ENCODE peak calls at places on chromosomes 13 and 19, in six cellular contexts. One of them, this sample, is unnamed.

GRCh38 chr13:51518847-51519246 is 65.4 kb upstream of the WDFY2 start:
- DNase-seq in stimulated activated CD8-positive, alpha-beta memory T cell treated with anti-CD3 and anti-CD28 coated beads, Interleukin-12 subunit alpha, Interleukin-12 subunit beta, amount 100 ng/mL, for 4 hours: no peak
- DNase-seq in NCI-H2029: no peak
- DNase-seq in ELF-1: no peak
- DNase-seq in GM13976: no peak
- DNase-seq in stimulated activated CD4-positive, alpha-beta T cell treated with anti-CD3 and anti-CD28 coated beads, Interleukin-15, amount 100 ng/mL, for 1 hour: no peak
- DNase-seq in this sample: no peak

GRCh38 chr13:112071902-112072530 is 5.1 kb downstream of the SOX1 start:
- DNase-seq in GM13976: no peak
- DNase-seq in stimulated activated CD4-positive, alpha-beta T cell treated with anti-CD3 and anti-CD28 coated beads, Interleukin-15, amount 100 ng/mL, for 1 hour: no peak
- DNase-seq in stimulated activated CD8-positive, alpha-beta memory T cell treated with anti-CD3 and anti-CD28 coated beads, Interleukin-12 subunit alpha, Interleukin-12 subunit beta, amount 100 ng/mL, for 4 hours: no peak
- DNase-seq in ELF-1: no peak
- DNase-seq in NCI-H2029: no peak
- DNase-seq in this sample: no peak

GRCh38 chr19:49938662-49939061 is 9.4 kb upstream of the NUP62 start:
- DNase-seq in stimulated activated CD4-positive, alpha-beta T cell treated with anti-CD3 and anti-CD28 coated beads, Interleukin-15, amount 100 ng/mL, for 1 hour: no peak
- DNase-seq in NCI-H2029: no peak
- DNase-seq in GM13976: no peak
- DNase-seq in stimulated activated CD8-positive, alpha-beta memory T cell treated with anti-CD3 and anti-CD28 coated beads, Interleukin-12 subunit alpha, Interleukin-12 subunit beta, amount 100 ng/mL, for 4 hours: no peak
- DNase-seq in ELF-1: no peak
- DNase-seq in this sample: no peak

GRCh38 chr13:113406321-113407102 is 42.6 kb upstream of the GRTP1 start:
- DNase-seq in GM13976: no peak
- DNase-seq in stimulated activated CD8-positive, alpha-beta memory T cell treated with anti-CD3 and anti-CD28 coated beads, Interleukin-12 subunit alpha, Interleukin-12 subunit beta, amount 100 ng/mL, for 4 hours: no peak
- DNase-seq in stimulated activated CD4-positive, alpha-beta T cell treated with anti-CD3 and anti-CD28 coated beads, Interleukin-15, amount 100 ng/mL, for 1 hour: no peak
- DNase-seq in ELF-1: no peak
- DNase-seq in NCI-H2029: no peak
- DNase-seq in this sample: no peak

GRCh38 chr13:23627419-23627818 is 57.2 kb downstream of the TNFRSF19 start:
- DNase-seq in GM13976: no peak
- DNase-seq in stimulated activated CD8-positive, alpha-beta memory T cell treated with anti-CD3 and anti-CD28 coated beads, Interleukin-12 subunit alpha, Interleukin-12 subunit beta, amount 100 ng/mL, for 4 hours: no peak
- DNase-seq in NCI-H2029: no peak
- DNase-seq in stimulated activated CD4-positive, alpha-beta T cell treated with anti-CD3 and anti-CD28 coated beads, Interleukin-15, amount 100 ng/mL, for 1 hour: no peak
- DNase-seq in ELF-1: no peak
- DNase-seq in this sample: no peak

GRCh38 chr13:26529441-26529840 is 28.0 kb upstream of the WASF3 start:
- DNase-seq in GM13976: peak
- DNase-seq in NCI-H2029: no peak
- DNase-seq in ELF-1: peak
- DNase-seq in stimulated activated CD8-positive, alpha-beta memory T cell treated with anti-CD3 and anti-CD28 coated beads, Interleukin-12 subunit alpha, Interleukin-12 subunit beta, amount 100 ng/mL, for 4 hours: no peak
- DNase-seq in stimulated activated CD4-positive, alpha-beta T cell treated with anti-CD3 and anti-CD28 coated beads, Interleukin-15, amount 100 ng/mL, for 1 hour: no peak
- DNase-seq in this sample: no peak

GRCh38 chr13:27657724-27658123 is 36.0 kb downstream of the POLR1D start:
- DNase-seq in ELF-1: no peak
- DNase-seq in stimulated activated CD4-positive, alpha-beta T cell treated with anti-CD3 and anti-CD28 coated beads, Interleukin-15, amount 100 ng/mL, for 1 hour: no peak
- DNase-seq in stimulated activated CD8-positive, alpha-beta memory T cell treated with anti-CD3 and anti-CD28 coated beads, Interleukin-12 subunit alpha, Interleukin-12 subunit beta, amount 100 ng/mL, for 4 hours: no peak
- DNase-seq in NCI-H2029: no peak
- DNase-seq in GM13976: no peak
- DNase-seq in this sample: no peak

GRCh38 chr13:31982540-31982939 is 49.0 kb upstream of the FRY start:
- DNase-seq in stimulated activated CD8-positive, alpha-beta memory T cell treated with anti-CD3 and anti-CD28 coated beads, Interleukin-12 subunit alpha, Interleukin-12 subunit beta, amount 100 ng/mL, for 4 hours: no peak
- DNase-seq in NCI-H2029: peak
- DNase-seq in stimulated activated CD4-positive, alpha-beta T cell treated with anti-CD3 and anti-CD28 coated beads, Interleukin-15, amount 100 ng/mL, for 1 hour: no peak
- DNase-seq in GM13976: no peak
- DNase-seq in ELF-1: no peak
- DNase-seq in this sample: no peak

GRCh38 chr13:57624565-57625435 is 6.7 kb upstream of the PCDH17 start:
- DNase-seq in stimulated activated CD8-positive, alpha-beta memory T cell treated with anti-CD3 and anti-CD28 coated beads, Interleukin-12 subunit alpha, Interleukin-12 subunit beta, amount 100 ng/mL, for 4 hours: no peak
- DNase-seq in GM13976: peak
- DNase-seq in NCI-H2029: no peak
- DNase-seq in stimulated activated CD4-positive, alpha-beta T cell treated with anti-CD3 and anti-CD28 coated beads, Interleukin-15, amount 100 ng/mL, for 1 hour: no peak
- DNase-seq in ELF-1: peak
- DNase-seq in this sample: no peak

GRCh38 chr19:38919837-38920528 is 8.0 kb upstream of the CCER2 start:
- DNase-seq in GM13976: no peak
- DNase-seq in ELF-1: no peak
- DNase-seq in stimulated activated CD4-positive, alpha-beta T cell treated with anti-CD3 and anti-CD28 coated beads, Interleukin-15, amount 100 ng/mL, for 1 hour: no peak
- DNase-seq in stimulated activated CD8-positive, alpha-beta memory T cell treated with anti-CD3 and anti-CD28 coated beads, Interleukin-12 subunit alpha, Interleukin-12 subunit beta, amount 100 ng/mL, for 4 hours: no peak
- DNase-seq in NCI-H2029: no peak
- DNase-seq in this sample: no peak

GRCh38 chr13:41327994-41328778 is 17.1 kb downstream of the NAA16 start:
- DNase-seq in GM13976: no peak
- DNase-seq in stimulated activated CD4-positive, alpha-beta T cell treated with anti-CD3 and anti-CD28 coated beads, Interleukin-15, amount 100 ng/mL, for 1 hour: no peak
- DNase-seq in NCI-H2029: no peak
- DNase-seq in ELF-1: no peak
- DNase-seq in stimulated activated CD8-positive, alpha-beta memory T cell treated with anti-CD3 and anti-CD28 coated beads, Interleukin-12 subunit alpha, Interleukin-12 subunit beta, amount 100 ng/mL, for 4 hours: no peak
- DNase-seq in this sample: no peak

GRCh38 chr19:9865732-9866627 is 30.9 kb downstream of the PIN1 start:
- DNase-seq in stimulated activated CD8-positive, alpha-beta memory T cell treated with anti-CD3 and anti-CD28 coated beads, Interleukin-12 subunit alpha, Interleukin-12 subunit beta, amount 100 ng/mL, for 4 hours: no peak
- DNase-seq in stimulated activated CD4-positive, alpha-beta T cell treated with anti-CD3 and anti-CD28 coated beads, Interleukin-15, amount 100 ng/mL, for 1 hour: no peak
- DNase-seq in NCI-H2029: no peak
- DNase-seq in ELF-1: peak
- DNase-seq in GM13976: no peak
- DNase-seq in this sample: peak

GRCh38 chr19:53132231-53132991 is at the start of gene ZNF415:
- DNase-seq in ELF-1: peak
- DNase-seq in NCI-H2029: no peak
- DNase-seq in stimulated activated CD4-positive, alpha-beta T cell treated with anti-CD3 and anti-CD28 coated beads, Interleukin-15, amount 100 ng/mL, for 1 hour: no peak
- DNase-seq in stimulated activated CD8-positive, alpha-beta memory T cell treated with anti-CD3 and anti-CD28 coated beads, Interleukin-12 subunit alpha, Interleukin-12 subunit beta, amount 100 ng/mL, for 4 hours: peak
- DNase-seq in GM13976: peak
- DNase-seq in this sample: no peak

GRCh38 chr19:49120868-49121267 is 1.5 kb downstream of the PPFIA3 start:
- DNase-seq in stimulated activated CD4-positive, alpha-beta T cell treated with anti-CD3 and anti-CD28 coated beads, Interleukin-15, amount 100 ng/mL, for 1 hour: no peak
- DNase-seq in ELF-1: no peak
- DNase-seq in stimulated activated CD8-positive, alpha-beta memory T cell treated with anti-CD3 and anti-CD28 coated beads, Interleukin-12 subunit alpha, Interleukin-12 subunit beta, amount 100 ng/mL, for 4 hours: no peak
- DNase-seq in NCI-H2029: no peak
- DNase-seq in GM13976: no peak
- DNase-seq in this sample: no peak

GRCh38 chr19:6779204-6779603 is 6.7 kb downstream of the VAV1 start:
- DNase-seq in GM13976: no peak
- DNase-seq in stimulated activated CD8-positive, alpha-beta memory T cell treated with anti-CD3 and anti-CD28 coated beads, Interleukin-12 subunit alpha, Interleukin-12 subunit beta, amount 100 ng/mL, for 4 hours: no peak
- DNase-seq in stimulated activated CD4-positive, alpha-beta T cell treated with anti-CD3 and anti-CD28 coated beads, Interleukin-15, amount 100 ng/mL, for 1 hour: no peak
- DNase-seq in ELF-1: no peak
- DNase-seq in NCI-H2029: no peak
- DNase-seq in this sample: no peak

GRCh38 chr19:13843104-13843921 is 33.6 kb upstream of the NANOS3 start:
- DNase-seq in stimulated activated CD4-positive, alpha-beta T cell treated with anti-CD3 and anti-CD28 coated beads, Interleukin-15, amount 100 ng/mL, for 1 hour: no peak
- DNase-seq in ELF-1: peak
- DNase-seq in stimulated activated CD8-positive, alpha-beta memory T cell treated with anti-CD3 and anti-CD28 coated beads, Interleukin-12 subunit alpha, Interleukin-12 subunit beta, amount 100 ng/mL, for 4 hours: no peak
- DNase-seq in GM13976: no peak
- DNase-seq in NCI-H2029: no peak
- DNase-seq in this sample: no peak

GRCh38 chr19:52102163-52102562 is 6.6 kb upstream of the ZNF841 start:
- DNase-seq in stimulated activated CD8-positive, alpha-beta memory T cell treated with anti-CD3 and anti-CD28 coated beads, Interleukin-12 subunit alpha, Interleukin-12 subunit beta, amount 100 ng/mL, for 4 hours: no peak
- DNase-seq in stimulated activated CD4-positive, alpha-beta T cell treated with anti-CD3 and anti-CD28 coated beads, Interleukin-15, amount 100 ng/mL, for 1 hour: no peak
- DNase-seq in GM13976: no peak
- DNase-seq in ELF-1: no peak
- DNase-seq in NCI-H2029: no peak
- DNase-seq in this sample: no peak

GRCh38 chr13:59269476-59269875 is 894.3 kb downstream of the DIAPH3 start:
- DNase-seq in stimulated activated CD8-positive, alpha-beta memory T cell treated with anti-CD3 and anti-CD28 coated beads, Interleukin-12 subunit alpha, Interleukin-12 subunit beta, amount 100 ng/mL, for 4 hours: no peak
- DNase-seq in stimulated activated CD4-positive, alpha-beta T cell treated with anti-CD3 and anti-CD28 coated beads, Interleukin-15, amount 100 ng/mL, for 1 hour: no peak
- DNase-seq in GM13976: no peak
- DNase-seq in NCI-H2029: no peak
- DNase-seq in ELF-1: peak
- DNase-seq in this sample: no peak

GRCh38 chr19:7917292-7918061 is 2.7 kb upstream of the SNAPC2 start:
- DNase-seq in stimulated activated CD4-positive, alpha-beta T cell treated with anti-CD3 and anti-CD28 coated beads, Interleukin-15, amount 100 ng/mL, for 1 hour: no peak
- DNase-seq in NCI-H2029: no peak
- DNase-seq in ELF-1: peak
- DNase-seq in stimulated activated CD8-positive, alpha-beta memory T cell treated with anti-CD3 and anti-CD28 coated beads, Interleukin-12 subunit alpha, Interleukin-12 subunit beta, amount 100 ng/mL, for 4 hours: peak
- DNase-seq in GM13976: peak
- DNase-seq in this sample: no peak

GRCh38 chr19:20662421-20663105 is 1.2 kb upstream of the ZNF626 start:
- DNase-seq in ELF-1: peak
- DNase-seq in stimulated activated CD8-positive, alpha-beta memory T cell treated with anti-CD3 and anti-CD28 coated beads, Interleukin-12 subunit alpha, Interleukin-12 subunit beta, amount 100 ng/mL, for 4 hours: no peak
- DNase-seq in NCI-H2029: peak
- DNase-seq in GM13976: no peak
- DNase-seq in stimulated activated CD4-positive, alpha-beta T cell treated with anti-CD3 and anti-CD28 coated beads, Interleukin-15, amount 100 ng/mL, for 1 hour: no peak
- DNase-seq in this sample: no peak

GRCh38 chr19:42153606-42154405 is 21.6 kb upstream of the POU2F2 start:
- DNase-seq in NCI-H2029: no peak
- DNase-seq in stimulated activated CD8-positive, alpha-beta memory T cell treated with anti-CD3 and anti-CD28 coated beads, Interleukin-12 subunit alpha, Interleukin-12 subunit beta, amount 100 ng/mL, for 4 hours: no peak
- DNase-seq in ELF-1: no peak
- DNase-seq in stimulated activated CD4-positive, alpha-beta T cell treated with anti-CD3 and anti-CD28 coated beads, Interleukin-15, amount 100 ng/mL, for 1 hour: no peak
- DNase-seq in GM13976: no peak
- DNase-seq in this sample: peak

GRCh38 chr13:113545455-113545930 is 39.1 kb upstream of the TFDP1 start:
- DNase-seq in stimulated activated CD8-positive, alpha-beta memory T cell treated with anti-CD3 and anti-CD28 coated beads, Interleukin-12 subunit alpha, Interleukin-12 subunit beta, amount 100 ng/mL, for 4 hours: no peak
- DNase-seq in GM13976: no peak
- DNase-seq in ELF-1: peak
- DNase-seq in NCI-H2029: no peak
- DNase-seq in stimulated activated CD4-positive, alpha-beta T cell treated with anti-CD3 and anti-CD28 coated beads, Interleukin-15, amount 100 ng/mL, for 1 hour: no peak
- DNase-seq in this sample: no peak

GRCh38 chr19:39415111-39416046 is 2.9 kb downstream of the PLEKHG2 start:
- DNase-seq in NCI-H2029: no peak
- DNase-seq in stimulated activated CD4-positive, alpha-beta T cell treated with anti-CD3 and anti-CD28 coated beads, Interleukin-15, amount 100 ng/mL, for 1 hour: no peak
- DNase-seq in ELF-1: no peak
- DNase-seq in stimulated activated CD8-positive, alpha-beta memory T cell treated with anti-CD3 and anti-CD28 coated beads, Interleukin-12 subunit alpha, Interleukin-12 subunit beta, amount 100 ng/mL, for 4 hours: no peak
- DNase-seq in GM13976: peak
- DNase-seq in this sample: no peak

GRCh38 chr13:51451467-51452390 is 1.1 kb downstream of the INTS6 start:
- DNase-seq in stimulated activated CD8-positive, alpha-beta memory T cell treated with anti-CD3 and anti-CD28 coated beads, Interleukin-12 subunit alpha, Interleukin-12 subunit beta, amount 100 ng/mL, for 4 hours: peak
- DNase-seq in ELF-1: peak
- DNase-seq in NCI-H2029: peak
- DNase-seq in stimulated activated CD4-positive, alpha-beta T cell treated with anti-CD3 and anti-CD28 coated beads, Interleukin-15, amount 100 ng/mL, for 1 hour: peak
- DNase-seq in GM13976: peak
- DNase-seq in this sample: no peak

GRCh38 chr13:67574320-67575233 is 344.4 kb upstream of the PCDH9 start:
- DNase-seq in NCI-H2029: no peak
- DNase-seq in GM13976: no peak
- DNase-seq in stimulated activated CD8-positive, alpha-beta memory T cell treated with anti-CD3 and anti-CD28 coated beads, Interleukin-12 subunit alpha, Interleukin-12 subunit beta, amount 100 ng/mL, for 4 hours: no peak
- DNase-seq in stimulated activated CD4-positive, alpha-beta T cell treated with anti-CD3 and anti-CD28 coated beads, Interleukin-15, amount 100 ng/mL, for 1 hour: no peak
- DNase-seq in ELF-1: no peak
- DNase-seq in this sample: no peak

GRCh38 chr19:24054044-24054935 is 32.7 kb upstream of the ZNF254 start:
- DNase-seq in NCI-H2029: no peak
- DNase-seq in stimulated activated CD4-positive, alpha-beta T cell treated with anti-CD3 and anti-CD28 coated beads, Interleukin-15, amount 100 ng/mL, for 1 hour: no peak
- DNase-seq in ELF-1: no peak
- DNase-seq in stimulated activated CD8-positive, alpha-beta memory T cell treated with anti-CD3 and anti-CD28 coated beads, Interleukin-12 subunit alpha, Interleukin-12 subunit beta, amount 100 ng/mL, for 4 hours: no peak
- DNase-seq in GM13976: no peak
- DNase-seq in this sample: no peak

GRCh38 chr13:51894239-51894638 is 32.5 kb downstream of the CCDC70 start:
- DNase-seq in ELF-1: peak
- DNase-seq in stimulated activated CD4-positive, alpha-beta T cell treated with anti-CD3 and anti-CD28 coated beads, Interleukin-15, amount 100 ng/mL, for 1 hour: no peak
- DNase-seq in stimulated activated CD8-positive, alpha-beta memory T cell treated with anti-CD3 and anti-CD28 coated beads, Interleukin-12 subunit alpha, Interleukin-12 subunit beta, amount 100 ng/mL, for 4 hours: no peak
- DNase-seq in GM13976: no peak
- DNase-seq in NCI-H2029: no peak
- DNase-seq in this sample: no peak

GRCh38 chr13:31242935-31243334 is 43.2 kb downstream of the B3GLCT start:
- DNase-seq in NCI-H2029: no peak
- DNase-seq in stimulated activated CD8-positive, alpha-beta memory T cell treated with anti-CD3 and anti-CD28 coated beads, Interleukin-12 subunit alpha, Interleukin-12 subunit beta, amount 100 ng/mL, for 4 hours: no peak
- DNase-seq in stimulated activated CD4-positive, alpha-beta T cell treated with anti-CD3 and anti-CD28 coated beads, Interleukin-15, amount 100 ng/mL, for 1 hour: no peak
- DNase-seq in ELF-1: no peak
- DNase-seq in GM13976: no peak
- DNase-seq in this sample: no peak

This sample was measured in NCI-H1436 treated with DMSO at 0.1 percent for 48 hours.